ENCODE peak calls at places on chromosomes 6 and 20, in six cellular contexts. X is GM12865; R is lower leg skin; G is left lung; U is activated CD8-positive, alpha-beta memory T cell treated with anti-CD3 and anti-CD28 coated beads for 48 hours; V is NAMALWA. M is an unnamed sample.

GRCh38 chr6:28658475-28659249 is 133.0 kb downstream of the GPX5 start:
- DNase-seq in X (no peak), R (no peak), G (no peak), U (no peak), V (peak; percentile 41), M (no peak)

GRCh38 chr6:169266746-169267629 is 13.3 kb upstream of the THBS2 start:
- DNase-seq in X (no peak), R (peak; percentile 86), G (no peak), U (no peak), V (no peak), M (no peak)

GRCh38 chr6:29005183-29005885 is at the start of gene ZNF311:
- DNase-seq in X (no peak), R (no peak), G (peak; percentile 72), U (no peak), V (peak; percentile 49), M (no peak)

GRCh38 chr6:138036955-138037592 is 70.1 kb downstream of the PERP start:
- DNase-seq in X (no peak), R (no peak), G (no peak), U (no peak), V (no peak), M (no peak)

GRCh38 chr20:58303547-58303946 is 6.0 kb upstream of the RAB22A start:
- DNase-seq in X (no peak), R (no peak), G (no peak), U (no peak), V (no peak), M (no peak)

GRCh38 chr6:42979523-42980177 is 669 bp upstream of the PEX6 start:
- DNase-seq in X (no peak), R (no peak), G (no peak), U (no peak), V (no peak), M (no peak)

GRCh38 chr20:43949741-43950618 is 35.3 kb downstream of the TOX2 start:
- DNase-seq in X (peak; percentile 87), R (no peak), G (no peak), U (peak; percentile 37), V (peak; percentile 37), M (peak; percentile 57)

GRCh38 chr6:22141271-22141745 is 155.5 kb downstream of the PRL start:
- DNase-seq in X (no peak), R (no peak), G (no peak), U (no peak), V (no peak), M (no peak)

GRCh38 chr6:168666751-168667427 is 225.9 kb downstream of the SMOC2 start:
- DNase-seq in X (no peak), R (peak; percentile 73), G (no peak), U (no peak), V (no peak), M (no peak)

GRCh38 chr20:63103402-63104311 is 96.9 kb upstream of the BHLHE23 start:
- DNase-seq in X (no peak), R (no peak), G (no peak), U (no peak), V (peak; percentile 44), M (no peak)

GRCh38 chr20:58416832-58417231 is 27.8 kb downstream of the VAPB start:
- DNase-seq in X (no peak), R (no peak), G (no peak), U (no peak), V (no peak), M (no peak)

GRCh38 chr6:12648171-12648570 is 68.4 kb upstream of the PHACTR1 start:
- DNase-seq in X (no peak), R (no peak), G (no peak), U (no peak), V (no peak), M (no peak)

GRCh38 chr6:122289721-122290501 is 109.5 kb upstream of the HSF2 start:
- DNase-seq in X (no peak), R (no peak), G (no peak), U (no peak), V (peak; percentile 10), M (no peak)

GRCh38 chr20:43751167-43752050 is 24.6 kb upstream of the GTSF1L start:
- DNase-seq in X (peak; percentile 97), R (no peak), G (no peak), U (no peak), V (peak; percentile 82), M (peak; percentile 76)

GRCh38 chr6:3385660-3386151 is 71.1 kb downstream of the SLC22A23 start:
- DNase-seq in X (peak; percentile 18), R (peak; percentile 92), G (no peak), U (no peak), V (no peak), M (no peak)

GRCh38 chr6:102195311-102195710 is 801.8 kb downstream of the GRIK2 start:
- DNase-seq in X (no peak), R (no peak), G (no peak), U (no peak), V (no peak), M (no peak)

GRCh38 chr6:164507197-164507957 is 802.0 kb downstream of the C6orf118 start:
- DNase-seq in X (peak; percentile 89), R (no peak), G (no peak), U (no peak), V (peak; percentile 36), M (peak; percentile 0)

GRCh38 chr6:148532698-148533097 is 190.1 kb downstream of the SASH1 start:
- DNase-seq in X (no peak), R (no peak), G (no peak), U (no peak), V (no peak), M (no peak)

GRCh38 chr20:10481671-10482070 is 46.6 kb downstream of the SLX4IP start:
- DNase-seq in X (no peak), R (no peak), G (no peak), U (no peak), V (no peak), M (no peak)

GRCh38 chr6:143253630-143254029 is 192.9 kb downstream of the AIG1 start:
- DNase-seq in X (no peak), R (no peak), G (no peak), U (no peak), V (no peak), M (no peak)

GRCh38 chr6:128848169-128848935 is 34.6 kb upstream of the LAMA2 start:
- DNase-seq in X (no peak), R (no peak), G (no peak), U (no peak), V (no peak), M (no peak)

GRCh38 chr20:46030290-46031013 is 1.4 kb downstream of the SLC12A5 start:
- DNase-seq in X (no peak), R (no peak), G (no peak), U (no peak), V (no peak), M (no peak)

GRCh38 chr20:39446397-39446796 is 484.3 kb downstream of the DHX35 start:
- DNase-seq in X (peak; percentile 23), R (no peak), G (no peak), U (no peak), V (no peak), M (no peak)

GRCh38 chr20:50202677-50203076 is 12.0 kb downstream of the CEBPB start:
- DNase-seq in X (no peak), R (no peak), G (no peak), U (no peak), V (no peak), M (no peak)

GRCh38 chr6:127459231-127459641 is at the start of gene KIAA0408:
- DNase-seq in X (peak; percentile 1), R (no peak), G (peak; percentile 79), U (no peak), V (no peak), M (no peak)

GRCh38 chr6:122393339-122393896 is 6.0 kb upstream of the HSF2 start:
- DNase-seq in X (peak; percentile 10), R (no peak), G (no peak), U (no peak), V (no peak), M (no peak)

GRCh38 chr6:146785001-146785585 is 186.3 kb downstream of the ADGB start:
- DNase-seq in X (peak; percentile 62), R (no peak), G (no peak), U (no peak), V (peak; percentile 76), M (no peak)

GRCh38 chr6:30687659-30688431 is 1.4 kb upstream of the PPP1R18 start:
- DNase-seq in X (peak; percentile 35), R (no peak), G (peak; percentile 52), U (no peak), V (peak; percentile 42), M (no peak)

GRCh38 chr6:37994238-37994637 is 174.7 kb downstream of the ZFAND3 start:
- DNase-seq in X (no peak), R (no peak), G (no peak), U (no peak), V (no peak), M (no peak)

GRCh38 chr6:56695702-56696101 is 53.0 kb upstream of the DST start:
- DNase-seq in X (no peak), R (no peak), G (no peak), U (no peak), V (no peak), M (no peak)